ENCODE peak calls at places on chromosomes 2 and 18, in nine cellular contexts. One of them, this sample, is unnamed.
A peak's percentile ranks its signal among the peaks of the same experiment; 100 is the strongest.

GRCh38 chr2:111106720-111107119 is 14.0 kb upstream of the BCL2L11 start:
- DNase-seq in mesendoderm: no peak
- DNase-seq in GM23248: peak; percentile 13
- DNase-seq in right atrium auricular region: no peak
- DNase-seq in fibroblast of villous mesenchyme: no peak
- DNase-seq in nucleus accumbens: no peak
- DNase-seq in iPS-NIHi11: no peak
- DNase-seq in amniotic stem cell: no peak
- DNase-seq in stimulated activated CD4-positive, alpha-beta T cell treated with anti-CD3 and anti-CD28 coated beads, TNF-alpha, amount 100 ng/mL, for 48 hours: no peak
- DNase-seq in this sample: no peak

GRCh38 chr2:96143848-96144480 is 1.3 kb downstream of the DUSP2 start:
- DNase-seq in GM23248: no peak
- DNase-seq in iPS-NIHi11: peak; percentile 78
- DNase-seq in right atrium auricular region: no peak
- DNase-seq in mesendoderm: peak; percentile 79
- DNase-seq in stimulated activated CD4-positive, alpha-beta T cell treated with anti-CD3 and anti-CD28 coated beads, TNF-alpha, amount 100 ng/mL, for 48 hours: no peak
- DNase-seq in nucleus accumbens: no peak
- DNase-seq in fibroblast of villous mesenchyme: no peak
- DNase-seq in amniotic stem cell: no peak
- DNase-seq in this sample: peak; percentile 49

GRCh38 chr2:232652505-232652851 is 19.1 kb downstream of the EFHD1 start:
- DNase-seq in amniotic stem cell: no peak
- DNase-seq in iPS-NIHi11: no peak
- DNase-seq in stimulated activated CD4-positive, alpha-beta T cell treated with anti-CD3 and anti-CD28 coated beads, TNF-alpha, amount 100 ng/mL, for 48 hours: no peak
- DNase-seq in GM23248: peak; percentile 15
- DNase-seq in mesendoderm: peak; percentile 61
- DNase-seq in nucleus accumbens: no peak
- DNase-seq in fibroblast of villous mesenchyme: no peak
- DNase-seq in right atrium auricular region: no peak
- DNase-seq in this sample: no peak

GRCh38 chr2:232655392-232655791 is 22.0 kb downstream of the EFHD1 start:
- DNase-seq in iPS-NIHi11: no peak
- DNase-seq in amniotic stem cell: no peak
- DNase-seq in fibroblast of villous mesenchyme: no peak
- DNase-seq in right atrium auricular region: no peak
- DNase-seq in stimulated activated CD4-positive, alpha-beta T cell treated with anti-CD3 and anti-CD28 coated beads, TNF-alpha, amount 100 ng/mL, for 48 hours: no peak
- DNase-seq in mesendoderm: no peak
- DNase-seq in nucleus accumbens: no peak
- DNase-seq in GM23248: no peak
- DNase-seq in this sample: no peak

GRCh38 chr2:95329891-95330822 is 33.0 kb downstream of the KCNIP3 start:
- DNase-seq in stimulated activated CD4-positive, alpha-beta T cell treated with anti-CD3 and anti-CD28 coated beads, TNF-alpha, amount 100 ng/mL, for 48 hours: no peak
- DNase-seq in right atrium auricular region: no peak
- DNase-seq in nucleus accumbens: no peak
- DNase-seq in iPS-NIHi11: no peak
- DNase-seq in amniotic stem cell: no peak
- DNase-seq in mesendoderm: no peak
- DNase-seq in GM23248: no peak
- DNase-seq in fibroblast of villous mesenchyme: no peak
- DNase-seq in this sample: no peak

GRCh38 chr18:58047556-58047882 is 3.5 kb downstream of the NEDD4L start:
- DNase-seq in stimulated activated CD4-positive, alpha-beta T cell treated with anti-CD3 and anti-CD28 coated beads, TNF-alpha, amount 100 ng/mL, for 48 hours: no peak
- DNase-seq in amniotic stem cell: no peak
- DNase-seq in fibroblast of villous mesenchyme: no peak
- DNase-seq in iPS-NIHi11: no peak
- DNase-seq in right atrium auricular region: no peak
- DNase-seq in GM23248: no peak
- DNase-seq in nucleus accumbens: no peak
- DNase-seq in mesendoderm: no peak
- DNase-seq in this sample: no peak

GRCh38 chr2:209189893-209190292 is 234.0 kb upstream of the MAP2 start:
- DNase-seq in amniotic stem cell: no peak
- DNase-seq in right atrium auricular region: no peak
- DNase-seq in iPS-NIHi11: no peak
- DNase-seq in mesendoderm: no peak
- DNase-seq in fibroblast of villous mesenchyme: no peak
- DNase-seq in GM23248: no peak
- DNase-seq in stimulated activated CD4-positive, alpha-beta T cell treated with anti-CD3 and anti-CD28 coated beads, TNF-alpha, amount 100 ng/mL, for 48 hours: no peak
- DNase-seq in nucleus accumbens: no peak
- DNase-seq in this sample: no peak

GRCh38 chr18:76145506-76145905 is 349.5 kb downstream of the ZNF516 start:
- DNase-seq in amniotic stem cell: no peak
- DNase-seq in GM23248: no peak
- DNase-seq in stimulated activated CD4-positive, alpha-beta T cell treated with anti-CD3 and anti-CD28 coated beads, TNF-alpha, amount 100 ng/mL, for 48 hours: no peak
- DNase-seq in iPS-NIHi11: no peak
- DNase-seq in mesendoderm: no peak
- DNase-seq in right atrium auricular region: no peak
- DNase-seq in fibroblast of villous mesenchyme: no peak
- DNase-seq in nucleus accumbens: no peak
- DNase-seq in this sample: no peak

GRCh38 chr2:23486676-23487075 is 101.7 kb downstream of the KLHL29 start:
- DNase-seq in iPS-NIHi11: no peak
- DNase-seq in nucleus accumbens: no peak
- DNase-seq in GM23248: peak; percentile 39
- DNase-seq in fibroblast of villous mesenchyme: peak; percentile 46
- DNase-seq in amniotic stem cell: no peak
- DNase-seq in right atrium auricular region: no peak
- DNase-seq in mesendoderm: no peak
- DNase-seq in stimulated activated CD4-positive, alpha-beta T cell treated with anti-CD3 and anti-CD28 coated beads, TNF-alpha, amount 100 ng/mL, for 48 hours: no peak
- DNase-seq in this sample: no peak

GRCh38 chr2:228063558-228063957 is 117.9 kb downstream of the SPHKAP start:
- DNase-seq in iPS-NIHi11: no peak
- DNase-seq in nucleus accumbens: no peak
- DNase-seq in amniotic stem cell: no peak
- DNase-seq in right atrium auricular region: no peak
- DNase-seq in stimulated activated CD4-positive, alpha-beta T cell treated with anti-CD3 and anti-CD28 coated beads, TNF-alpha, amount 100 ng/mL, for 48 hours: no peak
- DNase-seq in fibroblast of villous mesenchyme: no peak
- DNase-seq in GM23248: peak; percentile 36
- DNase-seq in mesendoderm: no peak
- DNase-seq in this sample: no peak

This sample was measured in HL-60.